ENCODE peak calls at places on chromosomes 3 and 15, in five cellular contexts. U is cardiac muscle cell; W is progenitor cell of endocrine pancreas; A is WTC11; C is stimulated activated effector memory CD8-positive, alpha-beta T cell treated with anti-CD3 and anti-CD28 coated beads, Interleukin-12 subunit alpha, Interleukin-12 subunit beta, amount 100 ng/mL, for 72 hours. G is an unnamed sample.

GRCh38 chr3:53820084-53820483 is 26.1 kb downstream of the CHDH start:
- DNase-seq in U (no peak), C (no peak), W (no peak), A (no peak), G (no peak)

GRCh38 chr15:81410318-81410753 is 36.3 kb upstream of the TMC3 start:
- DNase-seq in W (no peak), A (peak), U (peak), C (no peak), G (no peak)

GRCh38 chr3:8625991-8626390 is 18.6 kb downstream of the SSUH2 start:
- DNase-seq in W (no peak), A (no peak), U (no peak), C (no peak), G (no peak)

GRCh38 chr3:190562866-190563525 is 49.1 kb downstream of the IL1RAP start:
- DNase-seq in C (no peak), A (no peak), W (no peak), U (no peak), G (no peak)

GRCh38 chr3:105594219-105594618 is 227.5 kb downstream of the ALCAM start:
- DNase-seq in C (no peak), W (no peak), A (no peak), U (no peak), G (no peak)

GRCh38 chr15:42385206-42385979 is 26.1 kb downstream of the CAPN3 start:
- DNase-seq in A (peak), U (peak), W (peak), C (peak), G (no peak)

GRCh38 chr3:67564008-67564407 is 90.4 kb downstream of the SUCLG2 start:
- DNase-seq in A (no peak), C (no peak), W (no peak), U (no peak), G (no peak)

GRCh38 chr3:23712656-23713559 is 92.8 kb upstream of the UBE2E1 start:
- DNase-seq in W (no peak), A (peak), U (peak), C (no peak), G (no peak)

GRCh38 chr3:177642482-177643163 is 445.3 kb upstream of the TBL1XR1 start:
- DNase-seq in C (no peak), U (no peak), W (no peak), A (no peak), G (no peak)

GRCh38 chr15:71730277-71731144 is 79.8 kb upstream of the NR2E3 start:
- DNase-seq in C (no peak), A (peak), W (no peak), U (peak), G (no peak)

GRCh38 chr3:135556184-135556583 is 409.3 kb upstream of the PPP2R3A start:
- DNase-seq in C (no peak), W (no peak), A (no peak), U (no peak), G (no peak)

GRCh38 chr3:127822836-127823589 is 698 bp upstream of the MGLL start:
- DNase-seq in A (peak), C (no peak), U (peak), W (peak), G (peak)

GRCh38 chr3:99332726-99333125 is 305.7 kb upstream of the COL8A1 start:
- DNase-seq in W (no peak), U (no peak), C (no peak), A (no peak), G (no peak)

GRCh38 chr3:16587703-16588070 is 17.5 kb downstream of the DAZL start:
- DNase-seq in A (no peak), C (no peak), U (no peak), W (no peak), G (no peak)